ENCODE peak calls at places on chromosomes 6 and 20, in four cellular contexts. P is effector memory CD4-positive, alpha-beta T cell; T is lower lobe of right lung; E is left ventricle myocardium inferior. L is an unnamed sample. For H3K27me3, the result is how much of the 10 kb centered on the place peaks cover.

GRCh38 chr20:4100679-4101078 is 85.3 kb upstream of the RNF24 start:
- DNase-seq in P (no peak), T (no peak), E (no peak), L (no peak)

GRCh38 chr6:140253096-140253495 is 878.6 kb upstream of the CITED2 start:
- DNase-seq in P (no peak), T (no peak), E (no peak), L (no peak)

GRCh38 chr20:1302578-1303541 is 26.1 kb downstream of the SDCBP2 start:
- DNase-seq in P (no peak), T (no peak), E (no peak), L (no peak)

GRCh38 chr6:9248125-9248524 is 812.8 kb upstream of the SLC35B3 start:
- DNase-seq in P (no peak), T (no peak), E (no peak), L (no peak)

GRCh38 chr20:42635699-42636411 is 553.9 kb downstream of the PTPRT start:
- DNase-seq in P (no peak), T (no peak), E (no peak), L (no peak)

GRCh38 chr20:17710379-17711305 is 10.9 kb downstream of the BANF2 start:
- DNase-seq in P (no peak), T (no peak), E (peak), L (no peak)

GRCh38 chr6:38214159-38214558 is 394.6 kb downstream of the ZFAND3 start:
- DNase-seq in P (no peak), T (no peak), E (no peak), L (no peak)

GRCh38 chr20:8272758-8273157 is 140.7 kb downstream of the PLCB1 start:
- DNase-seq in P (no peak), T (no peak), E (no peak), L (no peak)

GRCh38 chr6:5173862-5174643 is 86.7 kb downstream of the LYRM4 start:
- DNase-seq in P (no peak), T (no peak), E (no peak), L (no peak)

GRCh38 chr20:58342104-58342945 is 32.8 kb downstream of the RAB22A start:
- DNase-seq in P (no peak), T (no peak), E (no peak), L (no peak)

GRCh38 chr6:66926060-66926459 is 1219.0 kb upstream of the EYS start:
- DNase-seq in P (no peak), T (no peak), E (no peak), L (no peak)

GRCh38 chr20:11305406-11305805 is 612.3 kb upstream of the BTBD3 start:
- DNase-seq in P (no peak), T (no peak), E (no peak), L (no peak)

GRCh38 chr6:137155830-137156229 is 17.6 kb downstream of the IL22RA2 start:
- DNase-seq in P (peak), T (no peak), E (no peak), L (no peak)

DNA sequence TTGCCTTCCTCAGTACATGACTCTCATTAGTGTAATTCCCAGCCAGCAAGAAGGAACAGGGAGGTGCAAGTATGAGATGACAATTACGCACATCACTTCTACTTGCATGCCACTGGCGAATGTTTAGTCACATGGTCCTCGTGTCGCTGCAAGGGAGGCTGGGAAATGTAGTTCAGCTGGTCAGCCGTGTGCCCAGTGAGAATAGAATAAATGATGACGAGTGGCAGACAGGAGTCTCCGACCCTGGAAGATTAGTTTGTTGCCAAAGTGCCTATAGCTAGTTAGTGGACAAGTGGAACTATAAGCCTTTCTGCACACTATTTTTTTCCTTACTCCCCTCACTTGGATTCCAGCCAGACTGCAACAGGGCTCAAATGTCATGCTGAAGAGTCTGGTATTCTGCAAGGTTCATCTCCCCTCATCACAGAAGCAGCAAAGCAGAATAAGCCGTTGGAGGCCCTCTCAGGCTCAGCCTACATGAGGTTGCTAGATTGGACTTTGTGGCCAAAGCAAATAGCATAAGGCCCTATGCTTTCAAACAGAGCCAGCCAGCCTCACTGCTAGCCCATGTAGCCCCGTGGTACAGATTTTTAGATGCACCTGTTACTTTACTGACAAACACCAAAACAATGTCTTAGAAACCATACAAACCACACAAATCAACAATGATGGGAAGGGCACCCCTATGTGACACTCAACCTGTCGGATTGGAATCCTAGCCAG is 9.7 kb downstream of the LINC00237 start:
- DNase-seq in P (no peak), T (no peak), E (no peak), L (peak)
- H3K27me3 ChIP-seq in P (under half), T (half or more), E (half or more), L (under half)

DNA sequence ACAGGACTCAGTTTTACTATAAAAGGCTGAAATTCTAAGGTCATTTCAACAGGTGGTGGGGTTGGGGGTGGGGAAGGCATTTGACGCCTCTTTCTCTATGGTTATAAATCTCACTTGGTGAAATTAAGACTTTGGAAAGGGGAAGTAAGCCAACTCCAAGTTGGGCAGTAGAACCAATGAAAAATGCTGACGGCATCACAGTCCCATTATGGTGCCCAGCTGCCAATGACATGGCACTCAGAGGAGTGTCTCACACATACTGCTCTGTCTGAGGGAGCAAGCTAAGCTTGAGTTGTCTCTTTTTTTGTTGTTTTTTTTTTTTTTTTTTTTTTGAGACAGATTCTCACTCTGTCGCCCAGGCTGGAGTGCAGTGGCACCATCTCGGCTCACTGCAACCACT is 4.7 kb downstream of the SLC16A10 start:
- DNase-seq in P (no peak), T (no peak), E (no peak), L (no peak)
- H3K27me3 ChIP-seq in P (under half), T (under half), E (under half), L (under half)

DNA sequence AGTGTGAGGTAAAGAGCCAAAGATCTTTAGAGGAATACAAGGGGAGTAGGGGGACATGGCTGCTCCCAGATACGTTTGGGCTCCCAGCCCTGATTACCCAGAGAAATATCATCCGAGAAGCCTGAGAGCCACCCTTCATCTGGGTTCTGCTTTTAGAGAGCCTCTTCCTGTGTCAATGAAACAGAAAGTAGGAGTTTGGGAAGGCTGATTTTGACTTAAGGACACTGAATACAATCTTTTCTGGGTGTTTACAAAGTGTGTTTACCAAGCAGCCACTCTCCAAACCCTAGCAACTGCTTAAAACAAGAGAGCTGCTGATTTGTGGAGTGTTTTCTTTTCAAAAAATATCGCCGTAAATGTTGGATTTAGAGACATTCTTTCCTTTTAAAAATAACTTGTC is 12.6 kb downstream of the MAFB start:
- DNase-seq in P (no peak), T (no peak), E (no peak), L (no peak)
- H3K27me3 ChIP-seq in P (under half), T (under half), E (under half), L (under half)

GRCh38 chr6:1608976-1609661 is 596 bp upstream of the FOXC1 start:
- DNase-seq in P (no peak), T (no peak), E (no peak), L (peak)
- H3K27me3 ChIP-seq in P (half or more), T (half or more), E (half or more), L (under half)

GRCh38 chr20:62457098-62457497 is 18.7 kb downstream of the GATA5 start:
- DNase-seq in P (no peak), T (no peak), E (no peak), L (no peak)
- H3K27me3 ChIP-seq in P (under half), T (half or more), E (half or more), L (under half)

GRCh38 chr20:36092424-36093024 is 62.0 kb upstream of the EPB41L1 start:
- DNase-seq in P (no peak), T (no peak), E (peak), L (peak)

GRCh38 chr20:36093025-36093803 is 61.3 kb upstream of the EPB41L1 start:
- DNase-seq in P (no peak), T (peak), E (peak), L (peak)

GRCh38 chr20:36094497-36094896 is 60.0 kb upstream of the EPB41L1 start:
- DNase-seq in P (no peak), T (no peak), E (no peak), L (no peak)

GRCh38 chr20:36091561-36092423 is 62.7 kb upstream of the EPB41L1 start:
- DNase-seq in P (no peak), T (no peak), E (no peak), L (peak)

DNA sequence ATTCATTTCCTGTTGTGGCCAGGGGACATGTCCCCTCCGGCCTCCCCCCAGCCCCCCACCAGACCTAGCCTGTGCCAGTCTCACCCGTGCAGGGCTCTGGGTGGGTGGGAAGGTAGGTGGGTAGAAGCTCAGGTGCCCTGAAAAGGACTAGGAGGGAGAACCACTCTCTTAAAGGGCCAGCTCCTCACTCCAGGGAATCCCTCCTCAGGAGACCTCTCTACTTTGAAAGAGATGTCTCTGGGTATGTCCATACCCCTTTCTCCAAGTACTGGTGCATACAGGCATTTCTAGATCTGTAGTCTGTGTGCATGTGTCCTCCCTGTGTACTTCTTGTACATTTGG is 60.8 kb upstream of the EPB41L1 start:
- DNase-seq in P (no peak), T (no peak), E (no peak), L (no peak)
- H3K27me3 ChIP-seq in P (under half), T (under half), E (under half), L (under half)

DNA sequence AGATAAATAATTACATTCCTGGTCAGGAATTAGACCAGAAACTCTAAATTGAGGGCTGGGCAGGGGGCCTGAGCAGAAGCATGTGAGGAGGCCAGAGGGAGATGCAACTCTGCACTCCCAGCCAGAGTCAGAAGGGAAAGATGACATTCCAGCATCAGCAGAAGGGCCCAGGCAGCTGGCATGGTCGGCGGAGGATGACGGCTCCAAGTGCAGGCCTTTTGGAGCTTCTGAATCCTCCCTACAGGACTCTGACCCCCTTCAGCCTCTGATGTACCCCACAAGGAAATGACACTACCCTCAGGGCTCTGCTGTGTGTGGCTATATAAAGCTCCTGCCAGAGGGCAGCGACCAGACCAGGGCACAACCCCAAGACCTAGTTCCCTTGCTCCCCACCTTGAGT is 1.9 kb downstream of the LRFN2 start:
- DNase-seq in P (no peak), T (no peak), E (no peak), L (peak)
- H3K27me3 ChIP-seq in P (under half), T (half or more), E (half or more), L (under half)

DNA sequence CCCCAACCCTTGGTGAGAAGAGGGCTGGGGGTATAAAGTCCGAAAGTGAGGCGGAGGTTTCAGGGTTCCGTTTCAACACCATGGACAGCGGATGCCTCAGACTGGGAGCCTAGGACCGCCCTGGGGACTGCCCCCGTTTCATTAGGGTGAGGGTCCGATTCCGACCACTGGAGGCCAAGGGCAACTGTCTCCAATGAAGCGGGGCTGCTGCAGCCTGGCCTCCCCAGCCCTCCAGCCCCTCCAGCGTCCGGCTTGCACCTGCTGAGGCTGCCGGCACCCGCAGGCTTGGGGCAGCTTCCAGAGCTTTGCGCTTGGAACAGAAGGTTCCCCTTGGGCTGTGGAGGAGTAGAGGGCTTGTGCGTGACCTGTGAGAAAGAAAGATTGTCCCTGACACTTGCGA is 39.9 kb downstream of the YTHDF1 start:
- DNase-seq in P (no peak), T (no peak), E (no peak), L (no peak)
- H3K27me3 ChIP-seq in P (half or more), T (half or more), E (half or more), L (half or more)

L was measured in BE2C.